ENCODE peak calls at places on chromosomes 6 and 20, in nine cellular contexts. One of them, this sample, is unnamed.

GRCh38 chr20:19045366-19045765 is 167.1 kb upstream of the SLC24A3 start:
- DNase-seq in psoas muscle: no peak
- DNase-seq in cardiac muscle cell: no peak
- DNase-seq in AG04450: no peak
- DNase-seq in mesothelial cell of epicardium: no peak
- DNase-seq in GM12878: no peak
- DNase-seq in BJ: no peak
- DNase-seq in lung: no peak
- DNase-seq in tibial artery: no peak
- DNase-seq in this sample: no peak

GRCh38 chr6:128363424-128363823 is 157.0 kb downstream of the PTPRK start:
- DNase-seq in psoas muscle: no peak
- DNase-seq in cardiac muscle cell: no peak
- DNase-seq in AG04450: no peak
- DNase-seq in mesothelial cell of epicardium: no peak
- DNase-seq in GM12878: no peak
- DNase-seq in BJ: no peak
- DNase-seq in lung: no peak
- DNase-seq in tibial artery: no peak
- DNase-seq in this sample: no peak

GRCh38 chr6:4394786-4395185 is 259.4 kb upstream of the ECI2 start:
- DNase-seq in psoas muscle: no peak
- DNase-seq in cardiac muscle cell: no peak
- DNase-seq in AG04450: no peak
- DNase-seq in mesothelial cell of epicardium: no peak
- DNase-seq in GM12878: no peak
- DNase-seq in BJ: no peak
- DNase-seq in lung: no peak
- DNase-seq in tibial artery: no peak
- DNase-seq in this sample: no peak

GRCh38 chr20:21503345-21503744 is 10.5 kb downstream of the NKX2-2 start:
- DNase-seq in psoas muscle: no peak
- DNase-seq in cardiac muscle cell: peak; percentile 37
- DNase-seq in AG04450: no peak
- DNase-seq in mesothelial cell of epicardium: no peak
- DNase-seq in GM12878: peak; percentile 60
- DNase-seq in BJ: no peak
- DNase-seq in lung: no peak
- DNase-seq in tibial artery: no peak
- DNase-seq in this sample: no peak

GRCh38 chr6:25404693-25405169 is 125.6 kb downstream of the CARMIL1 start:
- DNase-seq in psoas muscle: no peak
- DNase-seq in cardiac muscle cell: no peak
- DNase-seq in AG04450: no peak
- DNase-seq in mesothelial cell of epicardium: no peak
- DNase-seq in GM12878: peak; percentile 90
- DNase-seq in BJ: no peak
- DNase-seq in lung: no peak
- DNase-seq in tibial artery: no peak
- DNase-seq in this sample: no peak

GRCh38 chr6:108835218-108835850 is 12.9 kb upstream of the ARMC2 start:
- DNase-seq in psoas muscle: peak; percentile 93
- DNase-seq in cardiac muscle cell: peak; percentile 88
- DNase-seq in AG04450: peak; percentile 36
- DNase-seq in mesothelial cell of epicardium: peak; percentile 87
- DNase-seq in GM12878: peak; percentile 8
- DNase-seq in BJ: no peak
- DNase-seq in lung: peak; percentile 87
- DNase-seq in tibial artery: peak; percentile 90
- DNase-seq in this sample: peak; percentile 81

GRCh38 chr6:128763599-128764300 is 119.2 kb upstream of the LAMA2 start:
- DNase-seq in psoas muscle: no peak
- DNase-seq in cardiac muscle cell: no peak
- DNase-seq in AG04450: no peak
- DNase-seq in mesothelial cell of epicardium: no peak
- DNase-seq in GM12878: no peak
- DNase-seq in BJ: no peak
- DNase-seq in lung: no peak
- DNase-seq in tibial artery: no peak
- DNase-seq in this sample: no peak

GRCh38 chr6:44332585-44332984 is 9.9 kb upstream of the SPATS1 start:
- DNase-seq in psoas muscle: no peak
- DNase-seq in cardiac muscle cell: no peak
- DNase-seq in AG04450: no peak
- DNase-seq in mesothelial cell of epicardium: no peak
- DNase-seq in GM12878: no peak
- DNase-seq in BJ: no peak
- DNase-seq in lung: no peak
- DNase-seq in tibial artery: no peak
- DNase-seq in this sample: no peak

GRCh38 chr6:13159295-13159694 is 169.0 kb downstream of the TBC1D7 start:
- DNase-seq in psoas muscle: no peak
- DNase-seq in cardiac muscle cell: peak; percentile 15
- DNase-seq in AG04450: no peak
- DNase-seq in mesothelial cell of epicardium: no peak
- DNase-seq in GM12878: no peak
- DNase-seq in BJ: no peak
- DNase-seq in lung: no peak
- DNase-seq in tibial artery: no peak
- DNase-seq in this sample: no peak

GRCh38 chr6:30234361-30234760 is 21.2 kb upstream of the TRIM26 start:
- DNase-seq in psoas muscle: no peak
- DNase-seq in cardiac muscle cell: peak; percentile 30
- DNase-seq in AG04450: no peak
- DNase-seq in mesothelial cell of epicardium: no peak
- DNase-seq in GM12878: no peak
- DNase-seq in BJ: no peak
- DNase-seq in lung: no peak
- DNase-seq in tibial artery: no peak
- DNase-seq in this sample: no peak

GRCh38 chr6:71544028-71544427 is 255.4 kb downstream of the OGFRL1 start:
- DNase-seq in psoas muscle: no peak
- DNase-seq in cardiac muscle cell: peak; percentile 65
- DNase-seq in AG04450: peak; percentile 11
- DNase-seq in mesothelial cell of epicardium: no peak
- DNase-seq in GM12878: no peak
- DNase-seq in BJ: peak; percentile 23
- DNase-seq in lung: no peak
- DNase-seq in tibial artery: no peak
- DNase-seq in this sample: no peak

GRCh38 chr6:43657221-43657802 is 12.5 kb downstream of the RSPH9 start:
- DNase-seq in psoas muscle: no peak
- DNase-seq in cardiac muscle cell: no peak
- DNase-seq in AG04450: no peak
- DNase-seq in mesothelial cell of epicardium: no peak
- DNase-seq in GM12878: no peak
- DNase-seq in BJ: no peak
- DNase-seq in lung: no peak
- DNase-seq in tibial artery: no peak
- DNase-seq in this sample: no peak

GRCh38 chr6:89803271-89803670 is 16.3 kb downstream of the MDN1 start:
- DNase-seq in psoas muscle: no peak
- DNase-seq in cardiac muscle cell: no peak
- DNase-seq in AG04450: no peak
- DNase-seq in mesothelial cell of epicardium: no peak
- DNase-seq in GM12878: no peak
- DNase-seq in BJ: no peak
- DNase-seq in lung: no peak
- DNase-seq in tibial artery: no peak
- DNase-seq in this sample: no peak

GRCh38 chr6:157478926-157479325 is 97.9 kb downstream of the ZDHHC14 start:
- DNase-seq in psoas muscle: no peak
- DNase-seq in cardiac muscle cell: no peak
- DNase-seq in AG04450: no peak
- DNase-seq in mesothelial cell of epicardium: no peak
- DNase-seq in GM12878: no peak
- DNase-seq in BJ: no peak
- DNase-seq in lung: no peak
- DNase-seq in tibial artery: no peak
- DNase-seq in this sample: no peak

GRCh38 chr6:72286911-72287311 is 335.0 kb upstream of the KCNQ5 start:
- DNase-seq in psoas muscle: no peak
- DNase-seq in cardiac muscle cell: peak; percentile 69
- DNase-seq in AG04450: peak; percentile 15
- DNase-seq in mesothelial cell of epicardium: no peak
- DNase-seq in GM12878: no peak
- DNase-seq in BJ: peak; percentile 19
- DNase-seq in lung: no peak
- DNase-seq in tibial artery: no peak
- DNase-seq in this sample: no peak

GRCh38 chr20:54650201-54650722 is 174.9 kb downstream of the DOK5 start:
- DNase-seq in psoas muscle: no peak
- DNase-seq in cardiac muscle cell: no peak
- DNase-seq in AG04450: no peak
- DNase-seq in mesothelial cell of epicardium: no peak
- DNase-seq in GM12878: no peak
- DNase-seq in BJ: no peak
- DNase-seq in lung: no peak
- DNase-seq in tibial artery: no peak
- DNase-seq in this sample: no peak

GRCh38 chr20:13046409-13046808 is 37.6 kb downstream of the SPTLC3 start:
- DNase-seq in psoas muscle: no peak
- DNase-seq in cardiac muscle cell: no peak
- DNase-seq in AG04450: no peak
- DNase-seq in mesothelial cell of epicardium: no peak
- DNase-seq in GM12878: no peak
- DNase-seq in BJ: no peak
- DNase-seq in lung: no peak
- DNase-seq in tibial artery: no peak
- DNase-seq in this sample: no peak

GRCh38 chr6:52388790-52389189 is 26.8 kb downstream of the PAQR8 start:
- DNase-seq in psoas muscle: no peak
- DNase-seq in cardiac muscle cell: no peak
- DNase-seq in AG04450: no peak
- DNase-seq in mesothelial cell of epicardium: no peak
- DNase-seq in GM12878: no peak
- DNase-seq in BJ: no peak
- DNase-seq in lung: no peak
- DNase-seq in tibial artery: no peak
- DNase-seq in this sample: no peak

DNA sequence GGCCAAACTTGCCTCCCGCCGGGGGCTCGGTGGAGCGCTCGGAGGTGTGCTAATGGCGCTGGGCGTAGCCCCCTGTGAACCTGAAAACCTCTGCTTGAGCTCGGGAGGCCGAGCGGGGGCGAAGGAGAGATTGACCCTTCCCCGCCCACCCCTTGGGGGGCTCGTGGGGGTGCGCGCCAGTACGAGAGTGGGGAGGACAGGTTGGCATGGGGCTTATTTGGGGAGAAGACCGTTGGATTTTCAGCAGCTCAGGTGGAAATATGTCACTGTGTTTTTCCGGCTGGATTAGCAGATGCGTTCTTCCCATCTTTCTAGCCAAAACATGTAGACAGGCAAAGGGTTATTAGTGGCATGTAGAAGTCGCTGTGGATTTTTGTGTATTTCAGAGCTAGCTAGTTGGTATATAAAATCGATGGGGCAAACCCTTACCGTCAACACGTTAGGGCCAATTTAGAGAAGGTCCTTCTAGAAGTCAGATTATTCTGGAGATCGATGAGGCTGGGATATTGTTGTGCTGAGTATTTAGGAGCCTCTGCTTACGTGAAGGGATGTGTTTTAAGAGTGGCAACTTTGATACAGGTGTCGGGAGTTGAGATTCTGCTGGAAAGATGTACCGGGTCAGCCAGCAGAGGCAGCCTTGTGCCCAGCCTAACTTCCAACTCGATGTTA is 525 bp downstream of the NCOA7 start:
- DNase-seq in psoas muscle: no peak
- DNase-seq in cardiac muscle cell: peak; percentile 58
- DNase-seq in AG04450: no peak
- DNase-seq in mesothelial cell of epicardium: no peak
- DNase-seq in GM12878: no peak
- DNase-seq in BJ: no peak
- DNase-seq in lung: no peak
- DNase-seq in tibial artery: peak; percentile 50
- DNase-seq in this sample: no peak
- TF ChIP-seq CTCF in psoas muscle: peak; percentile 37
- TF ChIP-seq CTCF in cardiac muscle cell: peak; percentile 69
- TF ChIP-seq CTCF in AG04450: peak; percentile 71
- TF ChIP-seq CTCF in mesothelial cell of epicardium: no peak
- TF ChIP-seq CTCF in GM12878: peak; percentile 68
- TF ChIP-seq CTCF in BJ: peak; percentile 72
- TF ChIP-seq CTCF in lung: peak; percentile 22
- TF ChIP-seq CTCF in tibial artery: peak; percentile 42
- TF ChIP-seq CTCF in this sample: peak; percentile 71

GRCh38 chr6:106089981-106090380 is 3.8 kb downstream of the PRDM1 start:
- DNase-seq in psoas muscle: no peak
- DNase-seq in cardiac muscle cell: peak; percentile 42
- DNase-seq in AG04450: no peak
- DNase-seq in mesothelial cell of epicardium: no peak
- DNase-seq in GM12878: no peak
- DNase-seq in BJ: no peak
- DNase-seq in lung: no peak
- DNase-seq in tibial artery: no peak
- DNase-seq in this sample: no peak
- TF ChIP-seq CTCF in psoas muscle: no peak
- TF ChIP-seq CTCF in cardiac muscle cell: no peak
- TF ChIP-seq CTCF in AG04450: peak; percentile 24
- TF ChIP-seq CTCF in mesothelial cell of epicardium: no peak
- TF ChIP-seq CTCF in GM12878: peak; percentile 60
- TF ChIP-seq CTCF in BJ: peak; percentile 23
- TF ChIP-seq CTCF in lung: peak; percentile 0
- TF ChIP-seq CTCF in tibial artery: no peak
- TF ChIP-seq CTCF in this sample: no peak

DNA sequence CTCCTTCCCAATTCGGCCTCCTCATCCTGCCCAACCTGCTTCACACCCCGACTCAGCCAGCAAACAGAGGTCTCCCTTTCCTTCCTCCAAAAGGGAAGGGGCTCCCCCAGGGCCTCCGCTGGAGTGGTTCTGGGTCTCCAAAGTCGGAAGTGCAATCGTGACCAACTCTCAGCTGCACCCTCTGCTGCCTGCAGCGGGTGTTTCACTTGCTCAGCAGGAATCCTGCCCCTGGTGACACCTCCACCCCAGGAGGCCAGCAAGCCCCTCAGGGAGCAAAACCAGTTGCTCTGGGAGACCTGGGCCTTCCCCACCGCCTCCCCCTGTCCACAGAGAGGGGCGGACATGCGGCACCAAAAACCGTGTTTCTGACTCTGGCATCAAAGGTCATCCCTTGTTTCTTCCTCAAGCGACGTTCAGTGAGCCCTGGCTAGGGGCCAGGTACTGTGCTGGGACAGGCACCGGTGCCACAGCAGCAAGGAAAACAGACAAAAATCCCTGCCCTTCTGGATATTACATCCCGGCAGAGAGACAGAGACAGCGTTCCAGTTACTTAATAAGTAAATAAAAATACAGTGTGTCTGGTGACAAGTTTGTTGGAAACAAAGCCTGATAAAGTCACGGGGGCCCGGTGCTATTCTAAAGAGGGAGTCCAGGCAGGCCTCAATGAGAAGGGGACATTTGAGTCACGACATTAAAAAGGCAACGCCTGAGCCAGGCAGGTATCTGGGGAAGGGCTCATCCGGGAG is 219.0 kb downstream of the BMP7 start:
- DNase-seq in psoas muscle: no peak
- DNase-seq in cardiac muscle cell: no peak
- DNase-seq in AG04450: no peak
- DNase-seq in mesothelial cell of epicardium: peak; percentile 47
- DNase-seq in GM12878: no peak
- DNase-seq in BJ: no peak
- DNase-seq in lung: no peak
- DNase-seq in tibial artery: no peak
- DNase-seq in this sample: no peak
- TF ChIP-seq CTCF in psoas muscle: no peak
- TF ChIP-seq CTCF in cardiac muscle cell: no peak
- TF ChIP-seq CTCF in AG04450: no peak
- TF ChIP-seq CTCF in mesothelial cell of epicardium: peak; percentile 16
- TF ChIP-seq CTCF in GM12878: peak; percentile 25
- TF ChIP-seq CTCF in BJ: peak; percentile 31
- TF ChIP-seq CTCF in lung: no peak
- TF ChIP-seq CTCF in tibial artery: no peak
- TF ChIP-seq CTCF in this sample: peak; percentile 43

GRCh38 chr20:47296950-47297349 is 59.5 kb downstream of the ZMYND8 start:
- DNase-seq in psoas muscle: no peak
- DNase-seq in cardiac muscle cell: peak; percentile 35
- DNase-seq in AG04450: no peak
- DNase-seq in mesothelial cell of epicardium: no peak
- DNase-seq in GM12878: no peak
- DNase-seq in BJ: no peak
- DNase-seq in lung: no peak
- DNase-seq in tibial artery: no peak
- DNase-seq in this sample: no peak
- TF ChIP-seq CTCF in psoas muscle: no peak
- TF ChIP-seq CTCF in cardiac muscle cell: peak; percentile 14
- TF ChIP-seq CTCF in AG04450: no peak
- TF ChIP-seq CTCF in mesothelial cell of epicardium: no peak
- TF ChIP-seq CTCF in GM12878: peak; percentile 24
- TF ChIP-seq CTCF in BJ: no peak
- TF ChIP-seq CTCF in lung: no peak
- TF ChIP-seq CTCF in tibial artery: no peak
- TF ChIP-seq CTCF in this sample: peak; percentile 32